ENCODE peak calls at places on chromosomes 11 and 22, in eight cellular contexts. B is dorsolateral prefrontal cortex; K is HL-60; X is OCI-LY7; R is cardiac fibroblast; U is activated CD8-positive, alpha-beta T cell treated with anti-CD3 and anti-CD28 coated beads for 36 hours; O is colonic mucosa; T is IMR-90. J is an unnamed sample.

GRCh38 chr11:134358853-134359490 is 27.2 kb downstream of the GLB1L2 start:
- DNase-seq in B (no peak), K (no peak), X (no peak), R (no peak), U (no peak), O (no peak), T (no peak), J (no peak)

GRCh38 chr11:43515090-43515489 is 156.4 kb downstream of the TTC17 start:
- DNase-seq in B (no peak), K (no peak), X (peak), R (no peak), U (no peak), O (no peak), T (no peak), J (no peak)

GRCh38 chr11:76664578-76665061 is 5.9 kb downstream of the LRRC32 start:
- DNase-seq in B (no peak), K (no peak), X (peak), R (no peak), U (peak), O (no peak), T (no peak), J (no peak)

GRCh38 chr11:132056689-132057088 is 686.3 kb downstream of the NTM start:
- DNase-seq in B (no peak), K (no peak), X (no peak), R (peak), U (peak), O (no peak), T (peak), J (peak)

GRCh38 chr22:37607912-37608476 is 640 bp upstream of the GGA1 start:
- DNase-seq in B (no peak), K (no peak), X (peak), R (no peak), U (no peak), O (no peak), T (no peak), J (no peak)

GRCh38 chr11:43567396-43567975 is 113.1 kb upstream of the HSD17B12 start:
- DNase-seq in B (no peak), K (peak), X (peak), R (peak), U (no peak), O (no peak), T (peak), J (no peak)

GRCh38 chr22:21067901-21068680 is 22.3 kb downstream of the LRRC74B start:
- DNase-seq in B (no peak), K (no peak), X (no peak), R (no peak), U (peak), O (no peak), T (no peak), J (no peak)

GRCh38 chr22:27885977-27886842 is 32.8 kb downstream of the PITPNB start:
- DNase-seq in B (no peak), K (peak), X (peak), R (peak), U (peak), O (peak), T (peak), J (peak)

GRCh38 chr11:118305726-118306125 is 1.2 kb downstream of the CD3E start:
- DNase-seq in B (no peak), K (no peak), X (no peak), R (no peak), U (peak), O (no peak), T (no peak), J (no peak)

GRCh38 chr11:80816966-80817365 is 1376.1 kb upstream of the TENM4 start:
- DNase-seq in B (no peak), K (no peak), X (no peak), R (no peak), U (no peak), O (no peak), T (no peak), J (no peak)
- TF ChIP-seq CTCF in B (no peak), K (no peak), X (no peak), R (no peak), U (no peak), O (no peak), T (no peak), J (no peak)

GRCh38 chr22:16917144-16918003 is 90.6 kb downstream of the GAB4 start:
- DNase-seq in B (peak), K (peak), X (peak), R (peak), U (peak), O (peak), T (peak), J (peak)
- TF ChIP-seq CTCF in B (peak), K (peak), X (peak), R (peak), U (peak), O (peak), T (peak), J (peak)

DNA sequence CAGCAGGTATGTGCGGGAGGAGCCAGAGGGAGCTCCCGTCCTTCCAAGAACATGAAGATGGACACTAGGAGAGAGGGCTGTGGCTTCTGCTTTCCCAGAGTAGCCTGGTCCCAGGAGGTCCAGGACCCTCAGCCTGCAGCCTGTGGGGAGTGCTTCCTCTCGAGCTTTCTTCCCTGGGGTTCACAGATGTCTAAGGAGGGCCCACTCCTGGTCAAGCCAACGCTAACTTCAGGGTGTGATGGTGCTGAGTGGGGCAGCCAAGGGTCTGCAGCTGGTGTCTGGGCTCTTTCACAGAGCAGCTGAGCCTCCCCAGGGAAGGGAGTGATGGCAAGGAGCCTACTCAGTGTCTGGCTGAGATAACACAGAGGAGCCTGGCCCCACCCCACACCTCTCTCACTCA is 3.3 kb downstream of the POU2F3 start:
- DNase-seq in B (no peak), K (no peak), X (no peak), R (no peak), U (no peak), O (no peak), T (no peak), J (no peak)
- TF ChIP-seq CTCF in B (no peak), K (no peak), X (no peak), R (no peak), U (no peak), O (no peak), T (no peak), J (no peak)

GRCh38 chr11:103928040-103928555 is 108.3 kb upstream of the DDI1 start:
- DNase-seq in B (no peak), K (no peak), X (no peak), R (no peak), U (no peak), O (no peak), T (no peak), J (no peak)

GRCh38 chr11:103926990-103927389 is 109.5 kb upstream of the DDI1 start:
- DNase-seq in B (no peak), K (no peak), X (no peak), R (no peak), U (no peak), O (no peak), T (no peak), J (no peak)

GRCh38 chr11:103929168-103929903 is 107.1 kb upstream of the DDI1 start:
- DNase-seq in B (no peak), K (no peak), X (peak), R (no peak), U (no peak), O (no peak), T (no peak), J (no peak)

GRCh38 chr11:103924166-103925013 is 112.0 kb upstream of the DDI1 start:
- DNase-seq in B (no peak), K (no peak), X (no peak), R (no peak), U (no peak), O (no peak), T (peak), J (no peak)

DNA sequence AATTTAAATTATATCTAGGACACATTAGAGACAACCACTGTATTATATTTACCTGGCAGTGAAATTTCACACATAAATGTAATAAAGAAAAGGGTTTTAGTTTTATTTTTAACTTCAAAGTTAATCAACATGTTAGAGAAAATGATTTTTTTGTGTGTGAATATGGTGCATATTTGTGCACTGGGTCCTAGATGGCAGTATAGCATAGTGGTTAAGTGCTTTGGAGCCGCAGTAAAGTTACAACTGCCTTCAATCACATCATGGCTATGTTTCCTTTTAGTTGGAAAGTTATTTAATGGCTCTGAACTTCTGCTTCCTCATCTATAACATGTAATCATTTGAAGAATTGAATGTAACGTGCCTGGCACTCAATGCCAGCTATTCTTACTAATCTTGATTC is 108.9 kb upstream of the DDI1 start:
- DNase-seq in B (no peak), K (no peak), X (peak), R (peak), U (no peak), O (no peak), T (peak), J (no peak)
- TF ChIP-seq CTCF in B (peak), K (peak), X (peak), R (peak), U (no peak), O (peak), T (peak), J (peak)

DNA sequence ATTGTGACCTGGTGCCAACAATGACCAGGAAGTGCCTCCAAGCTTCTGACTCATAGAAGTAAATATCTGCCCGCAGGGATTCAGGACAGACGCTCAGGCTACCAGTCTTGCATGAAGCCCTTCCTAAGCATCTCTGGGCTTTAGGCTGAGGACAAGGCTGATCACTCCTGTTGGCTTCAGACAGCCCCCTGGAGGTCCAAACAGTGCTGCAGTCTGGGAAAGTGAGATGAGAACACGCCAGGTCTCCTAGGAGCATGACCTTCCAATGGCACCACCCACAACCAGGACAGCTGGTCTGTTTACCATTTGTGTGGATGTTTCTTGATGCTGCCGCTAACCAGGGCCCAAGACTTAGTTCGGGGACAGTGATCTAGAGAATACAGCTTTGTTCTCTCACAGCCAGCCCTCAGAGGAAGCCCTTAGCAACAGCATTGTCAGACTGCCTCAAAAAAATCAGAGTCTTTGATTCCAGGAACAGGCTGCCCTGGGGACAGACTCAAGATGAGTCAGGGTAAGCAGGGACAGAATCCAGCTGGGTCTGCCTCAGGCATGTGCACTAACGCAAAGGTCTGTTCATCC is 111.2 kb downstream of the ZNF280B start:
- DNase-seq in B (no peak), K (no peak), X (peak), R (peak), U (no peak), O (no peak), T (no peak), J (no peak)
- TF ChIP-seq CTCF in B (no peak), K (no peak), X (peak), R (no peak), U (no peak), O (no peak), T (no peak), J (peak)

GRCh38 chr22:39309364-39309861 is 10.0 kb downstream of the RPL3 start:
- DNase-seq in B (no peak), K (no peak), X (peak), R (no peak), U (no peak), O (no peak), T (no peak), J (peak)
- TF ChIP-seq CTCF in B (no peak), K (no peak), X (peak), R (peak), U (peak), O (no peak), T (no peak), J (peak)

J was measured in brain microvascular endothelial cell.